ENCODE peak calls at places on chromosomes 13 and 19, in five cellular contexts. M, U, K, B and C are unnamed samples.

GRCh38 chr19:5718032-5718578 is 1.8 kb downstream of the LONP1 start:
- DNase-seq in M (peak), U (peak), K (peak), B (no peak), C (peak)

GRCh38 chr13:52162279-52163101 is 3.1 kb upstream of the NEK3 start:
- DNase-seq in M (peak), U (peak), K (peak), B (no peak), C (peak)

GRCh38 chr13:55999709-56000108 is 1141.0 kb upstream of the PRR20A start:
- DNase-seq in M (no peak), U (no peak), K (no peak), B (no peak), C (no peak)

GRCh38 chr19:15238639-15239155 is 6.4 kb upstream of the EPHX3 start:
- DNase-seq in M (no peak), U (no peak), K (no peak), B (no peak), C (no peak)

GRCh38 chr13:36297259-36297599 is 385 bp downstream of the CCDC169 start:
- DNase-seq in M (peak), U (peak), K (peak), B (peak), C (peak)

GRCh38 chr13:110676511-110677204 is 29.3 kb downstream of the CARS2 start:
- DNase-seq in M (no peak), U (no peak), K (no peak), B (no peak), C (no peak)

GRCh38 chr13:72565893-72566292 is 161.5 kb downstream of the MZT1 start:
- DNase-seq in M (no peak), U (peak), K (peak), B (peak), C (peak)

GRCh38 chr13:29501674-29502073 is 93.8 kb downstream of the SLC7A1 start:
- DNase-seq in M (no peak), U (no peak), K (no peak), B (no peak), C (no peak)

GRCh38 chr13:108302279-108302678 is 32.8 kb downstream of the TNFSF13B start:
- DNase-seq in M (peak), U (no peak), K (no peak), B (no peak), C (no peak)

GRCh38 chr13:57123660-57124059 is 17.1 kb upstream of the PRR20A start:
- DNase-seq in M (peak), U (peak), K (no peak), B (no peak), C (peak)

GRCh38 chr19:40217027-40217810 is 965 bp downstream of the TTC9B start:
- DNase-seq in M (no peak), U (no peak), K (no peak), B (peak), C (no peak)

GRCh38 chr13:36131215-36131930 is at the start of gene DCLK1:
- DNase-seq in M (peak), U (peak), K (peak), B (no peak), C (peak)

GRCh38 chr19:7783991-7784421 is 21.0 kb downstream of the CLEC4M start:
- DNase-seq in M (peak), U (peak), K (peak), B (peak), C (peak)

GRCh38 chr13:30338331-30338851 is 31.0 kb upstream of the KATNAL1 start:
- DNase-seq in M (peak), U (no peak), K (peak), B (no peak), C (no peak)

GRCh38 chr19:34135401-34135800 is 36.9 kb upstream of the LSM14A start:
- DNase-seq in M (no peak), U (no peak), K (no peak), B (no peak), C (no peak)

GRCh38 chr19:6393982-6394412 is 1.0 kb upstream of the GTF2F1 start:
- DNase-seq in M (no peak), U (no peak), K (no peak), B (no peak), C (no peak)

GRCh38 chr13:106048386-106048785 is 487.1 kb downstream of the EFNB2 start:
- DNase-seq in M (no peak), U (no peak), K (no peak), B (no peak), C (no peak)

GRCh38 chr19:11539495-11540365 is 1.1 kb downstream of the CNN1 start:
- DNase-seq in M (peak), U (no peak), K (no peak), B (no peak), C (peak)

GRCh38 chr19:3154957-3155736 is 19.3 kb downstream of the GNA15 start:
- DNase-seq in M (peak), U (peak), K (peak), B (peak), C (peak)

GRCh38 chr13:49240017-49240416 is 7.7 kb upstream of the CDADC1 start:
- DNase-seq in M (peak), U (peak), K (peak), B (peak), C (peak)

GRCh38 chr13:67353891-67354459 is 123.8 kb upstream of the PCDH9 start:
- DNase-seq in M (peak), U (peak), K (peak), B (no peak), C (peak)

GRCh38 chr19:9848060-9848459 is 12.9 kb downstream of the PIN1 start:
- DNase-seq in M (no peak), U (no peak), K (no peak), B (no peak), C (no peak)

GRCh38 chr19:38211206-38211605 is 12.8 kb downstream of the DPF1 start:
- DNase-seq in M (no peak), U (no peak), K (no peak), B (no peak), C (no peak)

GRCh38 chr13:78958019-78958418 is 299.1 kb upstream of the OBI1 start:
- DNase-seq in M (no peak), U (no peak), K (no peak), B (no peak), C (no peak)

GRCh38 chr13:34464011-34464410 is 478.1 kb upstream of the NBEA start:
- DNase-seq in M (peak), U (peak), K (peak), B (peak), C (no peak)

GRCh38 chr19:16778796-16779411 is 50.3 kb upstream of the SIN3B start:
- DNase-seq in M (peak), U (peak), K (peak), B (peak), C (peak)

GRCh38 chr19:58335630-58336029 is 8.8 kb downstream of the ZSCAN22 start:
- DNase-seq in M (no peak), U (no peak), K (no peak), B (no peak), C (no peak)

GRCh38 chr13:112058519-112058873 is 8.5 kb upstream of the SOX1 start:
- DNase-seq in M (no peak), U (no peak), K (no peak), B (no peak), C (no peak)

GRCh38 chr13:112057736-112058518 is 9.0 kb upstream of the SOX1 start:
- DNase-seq in M (no peak), U (no peak), K (no peak), B (no peak), C (no peak)

GRCh38 chr13:112056284-112056727 is 10.6 kb upstream of the SOX1 start:
- DNase-seq in M (no peak), U (no peak), K (no peak), B (no peak), C (no peak)

GRCh38 chr13:112056739-112057433 is 10.1 kb upstream of the SOX1 start:
- DNase-seq in M (no peak), U (no peak), K (no peak), B (no peak), C (no peak)

GRCh38 chr13:112057434-112057735 is 9.6 kb upstream of the SOX1 start:
- DNase-seq in M (no peak), U (no peak), K (no peak), B (no peak), C (no peak)
- H3K4me3 ChIP-seq in M (no peak), U (no peak), K (no peak), B (no peak), C (no peak)

GRCh38 chr13:20565120-20565736 is 1.7 kb upstream of the IFT88 start:
- DNase-seq in M (no peak), U (no peak), K (no peak), B (peak), C (no peak)

GRCh38 chr13:20566424-20566916 is 487 bp upstream of the IFT88 start:
- DNase-seq in M (peak), U (peak), K (peak), B (peak), C (no peak)

GRCh38 chr13:20570540-20570939 is 3.6 kb downstream of the IFT88 start:
- DNase-seq in M (no peak), U (peak), K (peak), B (no peak), C (peak)

GRCh38 chr13:20567881-20568528 is 1.0 kb downstream of the IFT88 start:
- DNase-seq in M (no peak), U (no peak), K (peak), B (no peak), C (no peak)

DNA sequence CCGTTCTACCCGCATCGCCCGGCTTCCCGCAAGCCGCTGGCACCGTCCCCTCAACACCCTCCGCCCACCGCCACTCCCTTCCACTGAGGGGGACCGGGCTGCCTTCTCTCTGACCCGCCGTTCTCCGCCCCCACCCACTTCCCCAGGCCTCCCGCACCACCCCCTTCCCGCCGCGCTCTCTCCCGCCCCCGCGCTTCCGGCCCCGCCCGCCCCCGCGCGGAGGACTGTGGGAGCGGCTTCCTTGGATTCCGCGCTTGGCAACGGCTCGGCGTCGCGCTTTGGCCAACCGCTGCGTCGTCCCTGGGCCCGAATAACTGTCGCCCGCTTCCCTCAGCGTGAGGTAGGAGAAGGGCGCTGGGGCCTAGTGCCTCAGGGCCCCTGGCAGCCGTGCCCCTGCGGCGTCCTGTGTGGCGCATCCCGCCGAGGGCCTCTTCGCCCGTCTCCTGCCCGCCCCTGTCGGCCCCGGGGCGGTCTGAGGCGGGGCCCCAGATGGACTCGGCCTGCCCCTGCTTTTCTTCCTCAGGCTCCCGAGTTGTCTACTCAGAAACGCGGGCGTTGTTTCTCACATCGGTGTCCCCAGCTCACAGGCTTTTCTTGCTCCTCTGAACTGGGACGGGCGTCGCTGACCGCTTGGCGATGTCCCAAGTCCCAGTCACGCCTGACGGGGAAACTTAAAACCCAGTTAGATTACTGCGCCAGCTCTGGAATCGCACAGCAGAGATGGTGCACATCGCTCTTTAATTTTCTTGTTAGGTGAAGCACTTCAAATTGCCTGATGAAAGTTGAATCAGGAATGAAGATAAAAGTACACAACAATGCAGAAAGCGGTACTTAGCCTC is at the start of gene IFT88:
- DNase-seq in M (peak), U (peak), K (peak), B (peak), C (peak)
- TF ChIP-seq CTCF in M (no peak), U (no peak), K (no peak), B (no peak), C (no peak)

DNA sequence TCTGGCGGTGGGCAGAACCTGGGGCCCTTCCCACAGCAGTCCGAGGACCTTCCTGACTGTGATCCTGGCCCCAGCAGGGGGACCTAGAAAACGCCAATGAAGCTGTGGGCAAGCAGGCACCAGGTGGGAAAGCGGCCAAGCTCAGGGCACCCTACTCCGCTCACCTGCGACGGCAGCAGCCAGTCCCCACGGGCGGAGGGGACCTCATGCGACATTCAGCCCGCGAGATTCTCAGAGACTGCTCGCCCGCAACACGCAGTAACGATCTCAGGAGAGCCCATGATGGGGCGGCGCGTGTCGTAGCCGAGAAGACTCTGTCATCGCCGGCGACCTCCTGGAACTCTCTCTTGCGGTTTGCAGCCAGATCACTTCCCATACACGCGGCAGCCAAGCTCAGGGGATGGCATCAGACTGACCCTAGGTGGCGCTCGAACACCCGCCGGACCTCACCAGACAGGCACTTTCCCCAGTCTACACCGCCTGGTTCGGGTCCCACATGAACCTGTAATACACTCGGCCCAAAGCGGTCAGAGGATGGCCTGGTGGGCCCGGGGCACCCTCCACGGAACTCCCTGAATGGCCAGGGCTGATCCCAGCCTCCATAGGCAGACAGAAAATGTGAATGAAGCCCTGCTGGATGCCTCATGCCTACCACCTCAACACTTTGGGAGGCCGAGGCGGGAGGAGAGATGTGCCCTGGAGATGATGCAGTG is 26.5 kb downstream of the MAN2B1 start:
- DNase-seq in M (peak), U (peak), K (peak), B (peak), C (peak)
- H3K4me3 ChIP-seq in M (no peak), U (peak), K (peak), B (no peak), C (peak)

DNA sequence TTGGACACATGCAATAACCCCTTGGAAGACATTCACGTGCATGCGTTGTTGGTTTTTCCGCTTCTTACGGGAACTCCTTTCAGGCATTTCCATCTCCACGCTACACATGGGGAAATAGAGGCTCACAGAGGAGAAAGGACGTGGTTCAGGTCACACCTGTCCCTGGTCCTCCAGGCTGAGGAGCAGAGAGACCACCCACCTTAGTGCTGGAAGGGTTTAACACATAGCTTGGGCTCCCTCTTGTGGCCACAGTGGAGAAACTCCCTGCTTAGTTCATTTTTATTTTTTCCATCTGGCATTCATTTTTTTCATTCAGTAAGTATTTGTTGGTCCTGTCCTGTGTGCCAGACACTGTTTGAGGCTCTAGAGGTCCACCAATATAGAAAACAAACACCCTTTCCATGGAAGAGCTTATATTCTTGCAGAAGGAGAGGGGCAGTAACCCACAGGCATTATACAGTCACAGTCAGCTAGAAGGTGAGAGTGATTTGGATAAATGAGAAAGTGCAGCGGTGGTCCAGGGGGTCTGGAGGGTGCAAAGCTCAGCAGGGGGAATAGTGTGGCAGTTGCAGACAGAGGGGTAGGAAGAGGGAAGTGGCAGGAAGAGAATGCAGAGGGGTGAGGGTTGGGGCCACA is 24.2 kb upstream of the TTYH1 start:
- DNase-seq in M (peak), U (peak), K (peak), B (peak), C (peak)
- TF ChIP-seq CTCF in M (peak), U (peak), K (peak), B (peak), C (peak)

GRCh38 chr19:55504252-55504603 is 16.0 kb downstream of the SSC5D start:
- DNase-seq in M (no peak), U (no peak), K (no peak), B (no peak), C (no peak)
- H3K4me3 ChIP-seq in M (no peak), U (no peak), K (no peak), B (peak), C (peak)

GRCh38 chr13:43305416-43305815 is 282.0 kb downstream of the DNAJC15 start:
- DNase-seq in M (peak), U (peak), K (peak), B (no peak), C (no peak)

GRCh38 chr13:43307221-43307920 is 284.0 kb downstream of the DNAJC15 start:
- DNase-seq in M (no peak), U (no peak), K (no peak), B (no peak), C (no peak)

GRCh38 chr13:43307921-43308433 is 284.6 kb downstream of the DNAJC15 start:
- DNase-seq in M (peak), U (peak), K (peak), B (peak), C (peak)

GRCh38 chr13:43306364-43306763 is 283.0 kb downstream of the DNAJC15 start:
- DNase-seq in M (no peak), U (no peak), K (no peak), B (no peak), C (no peak)

GRCh38 chr13:43309301-43309700 is 285.9 kb downstream of the DNAJC15 start:
- DNase-seq in M (peak), U (peak), K (no peak), B (no peak), C (no peak)
- TF ChIP-seq CTCF in M (no peak), U (no peak), K (no peak), B (no peak), C (no peak)